ENCODE peak calls at places on chromosomes 11 and 22, in nine cellular contexts. P, F, H, L, R, I, X, D and K are unnamed samples.

GRCh38 chr11:17781221-17781620 is 46.6 kb downstream of the KCNC1 start:
- DNase-seq in P (no peak), F (no peak), H (no peak), L (no peak), R (no peak), I (no peak), X (no peak), D (no peak), K (no peak)

GRCh38 chr11:10139656-10140055 is 154.4 kb downstream of the SBF2 start:
- DNase-seq in P (no peak), F (no peak), H (no peak), L (no peak), R (no peak), I (no peak), X (no peak), D (no peak), K (no peak)

GRCh38 chr11:65290448-65291165 is 24.1 kb upstream of the CDC42EP2 start:
- DNase-seq in P (peak), F (peak), H (no peak), L (peak), R (no peak), I (no peak), X (no peak), D (peak), K (peak)

GRCh38 chr22:50218996-50219727 is 18.4 kb downstream of the SELENOO start:
- DNase-seq in P (no peak), F (no peak), H (peak), L (peak), R (no peak), I (no peak), X (no peak), D (peak), K (peak)

GRCh38 chr11:134572741-134573675 is 161.0 kb upstream of the B3GAT1 start:
- DNase-seq in P (no peak), F (no peak), H (no peak), L (no peak), R (no peak), I (no peak), X (no peak), D (no peak), K (no peak)

GRCh38 chr22:41028841-41029240 is 63.6 kb upstream of the EP300 start:
- DNase-seq in P (no peak), F (no peak), H (no peak), L (no peak), R (no peak), I (no peak), X (no peak), D (no peak), K (no peak)

GRCh38 chr22:47177334-47177815 is 414.9 kb downstream of the TBC1D22A start:
- DNase-seq in P (no peak), F (no peak), H (no peak), L (no peak), R (no peak), I (no peak), X (no peak), D (peak), K (no peak)

GRCh38 chr22:19063581-19064353 is 58.4 kb downstream of the DGCR2 start:
- DNase-seq in P (no peak), F (no peak), H (no peak), L (no peak), R (no peak), I (no peak), X (no peak), D (peak), K (no peak)

GRCh38 chr11:111454561-111455192 is 57.5 kb downstream of the BTG4 start:
- DNase-seq in P (no peak), F (no peak), H (peak), L (no peak), R (peak), I (peak), X (no peak), D (no peak), K (no peak)

GRCh38 chr11:95283653-95284052 is 52.7 kb upstream of the SESN3 start:
- DNase-seq in P (no peak), F (no peak), H (no peak), L (no peak), R (no peak), I (no peak), X (no peak), D (no peak), K (no peak)

GRCh38 chr22:23533328-23533762 is 46.7 kb downstream of the IGLL1 start:
- DNase-seq in P (no peak), F (no peak), H (no peak), L (no peak), R (peak), I (peak), X (no peak), D (peak), K (no peak)

GRCh38 chr11:47858169-47858543 is 10.0 kb upstream of the NUP160 start:
- DNase-seq in P (no peak), F (no peak), H (no peak), L (no peak), R (no peak), I (no peak), X (no peak), D (no peak), K (no peak)

GRCh38 chr11:95835351-95835750 is 45.1 kb downstream of the CEP57 start:
- DNase-seq in P (no peak), F (no peak), H (no peak), L (no peak), R (no peak), I (no peak), X (no peak), D (no peak), K (no peak)